ENCODE peak calls at places on chromosome 16, in seven cellular contexts. C, U, F, I, Z, J and L are unnamed samples.

GRCh38 chr16:47045023-47045422 is 71.5 kb upstream of the DNAJA2 start:
- DNase-seq in J (no peak), C (no peak), U (no peak), F (no peak), Z (no peak), I (no peak), L (no peak)

GRCh38 chr16:59047114-59047513 is 313.0 kb upstream of the GOT2 start:
- DNase-seq in Z (no peak), F (no peak), U (peak), I (no peak), C (no peak), J (no peak), L (no peak)

GRCh38 chr16:57559075-57559790 is 16.8 kb downstream of the ADGRG5 start:
- DNase-seq in C (no peak), U (no peak), I (peak), Z (no peak), J (no peak), F (no peak), L (no peak)

GRCh38 chr16:70250748-70251650 is 741 bp downstream of the EXOSC6 start:
- DNase-seq in F (no peak), I (peak), J (no peak), Z (peak), C (no peak), U (peak), L (peak)

GRCh38 chr16:49336581-49336980 is 37.0 kb upstream of the C16orf78 start:
- DNase-seq in U (no peak), Z (no peak), C (no peak), F (no peak), I (no peak), J (no peak), L (no peak)

GRCh38 chr16:66357523-66357928 is 9.0 kb upstream of the CDH5 start:
- DNase-seq in U (peak), F (peak), C (peak), J (no peak), I (no peak), Z (peak), L (peak)

GRCh38 chr16:30458561-30459394 is 13.1 kb upstream of the SEPHS2 start:
- DNase-seq in Z (peak), I (no peak), C (no peak), F (no peak), J (peak), U (no peak), L (no peak)

GRCh38 chr16:3101841-3102470 is 2.9 kb upstream of the ZSCAN10 start:
- DNase-seq in Z (no peak), I (peak), U (no peak), J (no peak), C (no peak), F (no peak), L (no peak)

GRCh38 chr16:70390774-70391173 is 44.1 kb downstream of the DDX19A start:
- DNase-seq in Z (no peak), C (no peak), F (no peak), J (no peak), U (no peak), I (no peak), L (peak)

GRCh38 chr16:70407811-70408274 is 31.1 kb downstream of the ST3GAL2 start:
- DNase-seq in I (no peak), F (no peak), U (no peak), C (no peak), J (no peak), Z (no peak), L (no peak)

GRCh38 chr16:86353185-86353584 is 157.1 kb upstream of the FOXF1 start:
- DNase-seq in C (no peak), U (no peak), J (no peak), Z (no peak), F (no peak), I (no peak), L (no peak)

GRCh38 chr16:3690991-3691720 is 26.2 kb downstream of the TRAP1 start:
- DNase-seq in F (no peak), C (no peak), J (no peak), I (no peak), U (no peak), Z (no peak), L (no peak)

GRCh38 chr16:51390877-51391276 is 239.8 kb upstream of the SALL1 start:
- DNase-seq in C (no peak), U (no peak), J (no peak), F (no peak), Z (no peak), I (no peak), L (no peak)

GRCh38 chr16:30368122-30368791 is 2.0 kb downstream of the TBC1D10B start:
- DNase-seq in U (no peak), I (no peak), C (no peak), Z (no peak), J (no peak), F (no peak), L (no peak)

GRCh38 chr16:8920676-8921625 is 38.8 kb downstream of the LITAFD start:
- DNase-seq in F (no peak), C (no peak), I (no peak), U (no peak), Z (no peak), J (no peak), L (no peak)

GRCh38 chr16:24848065-24848464 is 2.3 kb downstream of the SLC5A11 start:
- DNase-seq in J (no peak), I (no peak), C (no peak), Z (no peak), U (no peak), F (peak), L (no peak)

GRCh38 chr16:50841081-50841886 is 99.4 kb downstream of the CYLD start:
- DNase-seq in Z (no peak), F (no peak), U (no peak), J (no peak), I (peak), C (peak), L (no peak)

GRCh38 chr16:89555265-89555664 is 5.2 kb upstream of the RPL13 start:
- DNase-seq in I (no peak), C (no peak), Z (no peak), F (no peak), U (no peak), J (no peak), L (no peak)

GRCh38 chr16:89556750-89557149 is 3.7 kb upstream of the RPL13 start:
- DNase-seq in U (no peak), Z (no peak), I (no peak), F (no peak), J (no peak), C (no peak), L (no peak)

GRCh38 chr16:89555780-89556179 is 4.7 kb upstream of the RPL13 start:
- DNase-seq in C (no peak), J (no peak), U (no peak), I (no peak), Z (no peak), F (no peak), L (no peak)

GRCh38 chr16:89557936-89558490 is 2.5 kb upstream of the RPL13 start:
- DNase-seq in I (no peak), U (no peak), Z (no peak), C (no peak), F (no peak), J (no peak), L (no peak)

GRCh38 chr16:89557230-89557935 is 3.1 kb upstream of the RPL13 start:
- DNase-seq in I (peak), C (peak), J (no peak), Z (peak), F (peak), U (peak), L (peak)
- TF ChIP-seq JUND in I (no peak), C (no peak), J (no peak), Z (peak), F (no peak), U (no peak), L (no peak)

GRCh38 chr16:10970065-10970464 is 25.7 kb downstream of the CLEC16A start:
- DNase-seq in C (no peak), J (no peak), I (no peak), U (no peak), Z (no peak), F (no peak), L (no peak)

GRCh38 chr16:10972108-10972955 is 28.0 kb downstream of the CLEC16A start:
- DNase-seq in C (peak), J (no peak), I (no peak), F (no peak), Z (no peak), U (no peak), L (no peak)

GRCh38 chr16:10972956-10973464 is 28.6 kb downstream of the CLEC16A start:
- DNase-seq in F (no peak), J (no peak), I (no peak), U (no peak), Z (no peak), C (no peak), L (no peak)

GRCh38 chr16:10969615-10970014 is 25.3 kb downstream of the CLEC16A start:
- DNase-seq in J (no peak), F (no peak), I (no peak), U (no peak), Z (no peak), C (no peak), L (no peak)

GRCh38 chr16:10971560-10971961 is 27.2 kb downstream of the CLEC16A start:
- DNase-seq in C (peak), F (peak), U (peak), Z (peak), J (no peak), I (no peak), L (peak)
- TF ChIP-seq JUND in C (peak), F (no peak), U (no peak), Z (no peak), J (no peak), I (no peak), L (no peak)

GRCh38 chr16:52568495-52568894 is 21.6 kb upstream of the TOX3 start:
- DNase-seq in Z (no peak), F (no peak), C (no peak), I (no peak), U (no peak), J (no peak), L (no peak)
- TF ChIP-seq JUND in Z (no peak), F (no peak), C (no peak), I (no peak), U (no peak), J (no peak), L (no peak)

DNA sequence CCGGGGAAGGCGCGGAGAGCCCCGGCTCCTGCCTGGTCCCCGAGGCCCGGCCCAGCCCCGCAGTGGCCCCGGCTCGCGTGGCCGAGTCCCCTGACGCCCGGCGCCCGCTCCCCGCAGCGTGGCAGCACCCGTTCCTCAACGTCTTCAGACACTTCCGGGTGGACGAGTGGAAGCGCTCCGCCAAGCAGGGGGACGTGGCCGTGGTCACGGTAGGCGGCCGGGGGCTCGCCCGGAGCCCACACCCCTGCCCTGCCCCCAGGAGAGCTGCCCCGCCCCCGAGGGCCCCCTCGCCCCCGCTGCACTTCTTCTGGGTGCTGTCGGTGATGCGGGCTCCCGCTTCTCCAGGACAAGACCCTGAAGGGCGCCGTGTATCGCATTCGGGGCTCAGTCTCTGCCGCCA is 481 bp downstream of the WDR90 start:
- DNase-seq in J (no peak), Z (no peak), U (peak), C (no peak), F (no peak), I (no peak), L (no peak)
- TF ChIP-seq JUND in J (no peak), Z (no peak), U (no peak), C (no peak), F (no peak), I (no peak), L (no peak)

GRCh38 chr16:48136547-48137360 is 19.0 kb downstream of the ABCC12 start:
- DNase-seq in C (no peak), F (no peak), I (no peak), J (no peak), Z (no peak), U (no peak), L (no peak)
- TF ChIP-seq JUND in C (no peak), F (no peak), I (no peak), J (no peak), Z (no peak), U (no peak), L (no peak)